ENCODE peak calls at places on chromosomes 1 and 21, in five cellular contexts. C, M, J, Q and U are unnamed samples.

GRCh38 chr21:37673801-37674575 is 242.3 kb downstream of the KCNJ6 start:
- DNase-seq in C (no peak), Q (no peak), M (no peak), J (no peak), U (no peak)

GRCh38 chr1:195899762-195900352 is 708.4 kb downstream of the KCNT2 start:
- DNase-seq in M (no peak), Q (no peak), J (no peak), C (peak), U (no peak)

GRCh38 chr1:39130297-39130696 is 74.2 kb upstream of the MACF1 start:
- DNase-seq in J (no peak), C (peak), Q (no peak), M (no peak), U (no peak)

GRCh38 chr21:45997205-45997494 is 15.6 kb downstream of the COL6A1 start:
- DNase-seq in M (no peak), J (no peak), C (no peak), Q (no peak), U (no peak)

GRCh38 chr1:227316941-227317540 is 1.3 kb downstream of the CDC42BPA start:
- DNase-seq in M (no peak), C (peak), J (peak), Q (peak), U (no peak)

GRCh38 chr1:209577346-209577745 is 6.2 kb upstream of the CAMK1G start:
- DNase-seq in C (peak), Q (no peak), J (no peak), M (no peak), U (no peak)

GRCh38 chr21:33007747-33008146 is 18.0 kb upstream of the OLIG2 start:
- DNase-seq in J (no peak), C (no peak), M (no peak), Q (peak), U (no peak)

GRCh38 chr1:157725214-157725577 is 24.6 kb upstream of the FCRL3 start:
- DNase-seq in M (peak), C (no peak), J (no peak), Q (peak), U (no peak)

GRCh38 chr1:212430416-212430815 is 2.3 kb upstream of the NENF start:
- DNase-seq in J (no peak), M (no peak), C (peak), Q (no peak), U (no peak)

GRCh38 chr1:10687782-10688408 is 108.6 kb downstream of the CASZ1 start:
- DNase-seq in J (peak), C (no peak), Q (peak), M (no peak), U (no peak)

GRCh38 chr1:225878282-225878681 is 3.9 kb downstream of the TMEM63A start:
- DNase-seq in C (no peak), J (no peak), M (no peak), Q (no peak), U (no peak)

GRCh38 chr1:77538956-77539509 is 143.4 kb downstream of the ZZZ3 start:
- DNase-seq in C (peak), Q (no peak), J (peak), M (no peak), U (no peak)

GRCh38 chr1:225700164-225700740 is 47.3 kb upstream of the ENAH start:
- DNase-seq in J (no peak), Q (no peak), M (no peak), C (peak), U (no peak)

GRCh38 chr1:4778056-4778455 is 123.6 kb downstream of the AJAP1 start:
- DNase-seq in Q (peak), J (peak), C (no peak), M (peak), U (no peak)

GRCh38 chr1:66752671-66753371 is 562 bp downstream of the DYNLT5 start:
- DNase-seq in M (no peak), C (no peak), J (no peak), Q (no peak), U (no peak)

GRCh38 chr1:1026599-1027413 is 6.9 kb downstream of the AGRN start:
- DNase-seq in J (no peak), Q (no peak), C (no peak), M (no peak), U (no peak)

GRCh38 chr1:91006113-91006908 is 15.5 kb downstream of the ZNF644 start:
- DNase-seq in C (no peak), J (no peak), M (no peak), Q (no peak), U (no peak)

GRCh38 chr1:20601123-20601825 is 12.4 kb downstream of the CDA start:
- DNase-seq in J (no peak), C (peak), M (peak), Q (no peak), U (no peak)

GRCh38 chr21:26437326-26438009 is 135.6 kb downstream of the CYYR1 start:
- DNase-seq in M (no peak), C (peak), Q (peak), J (no peak), U (no peak)

GRCh38 chr1:65050735-65051134 is 84.4 kb upstream of the JAK1 start:
- DNase-seq in Q (no peak), C (no peak), J (no peak), M (no peak), U (no peak)

GRCh38 chr1:85258536-85259117 is 835 bp downstream of the C1orf52 start:
- DNase-seq in J (no peak), Q (peak), M (peak), C (peak), U (no peak)

GRCh38 chr21:33870768-33871167 is 44.8 kb downstream of the ATP5PO start:
- DNase-seq in C (no peak), Q (no peak), J (no peak), M (no peak), U (no peak)

GRCh38 chr1:43121251-43121650 is 50.8 kb downstream of the EBNA1BP2 start:
- DNase-seq in J (no peak), C (no peak), Q (no peak), M (no peak), U (no peak)

GRCh38 chr1:172882385-172882784 is 168.4 kb downstream of the TNFSF18 start:
- DNase-seq in M (no peak), C (no peak), J (no peak), Q (no peak), U (no peak)

GRCh38 chr1:6421266-6421665 is 1.5 kb upstream of the HES2 start:
- DNase-seq in M (no peak), Q (no peak), C (peak), J (no peak), U (no peak)

GRCh38 chr1:182784556-182785171 is 4.9 kb upstream of the NPL start:
- DNase-seq in C (peak), M (peak), J (peak), Q (peak), U (no peak)

GRCh38 chr1:246159290-246160227 is 347.5 kb downstream of the SMYD3 start:
- DNase-seq in M (no peak), Q (no peak), J (no peak), C (no peak), U (no peak)

GRCh38 chr1:29677028-29678024 is 441.0 kb downstream of the PTPRU start:
- DNase-seq in Q (no peak), C (no peak), M (no peak), J (peak), U (no peak)

GRCh38 chr1:51312718-51313117 is 17.6 kb downstream of the TTC39A start:
- DNase-seq in M (no peak), Q (no peak), J (no peak), C (no peak), U (no peak)

GRCh38 chr1:16076871-16077250 is 3.4 kb upstream of the FAM131C start:
- DNase-seq in C (peak), J (no peak), Q (no peak), M (no peak), U (no peak)

GRCh38 chr1:94160811-94161210 is 39.9 kb upstream of the ABCA4 start:
- DNase-seq in Q (no peak), J (no peak), M (no peak), C (peak), U (no peak)

GRCh38 chr1:213268221-213268620 is 217.2 kb downstream of the RPS6KC1 start:
- DNase-seq in C (peak), M (no peak), J (no peak), Q (no peak), U (no peak)

DNA sequence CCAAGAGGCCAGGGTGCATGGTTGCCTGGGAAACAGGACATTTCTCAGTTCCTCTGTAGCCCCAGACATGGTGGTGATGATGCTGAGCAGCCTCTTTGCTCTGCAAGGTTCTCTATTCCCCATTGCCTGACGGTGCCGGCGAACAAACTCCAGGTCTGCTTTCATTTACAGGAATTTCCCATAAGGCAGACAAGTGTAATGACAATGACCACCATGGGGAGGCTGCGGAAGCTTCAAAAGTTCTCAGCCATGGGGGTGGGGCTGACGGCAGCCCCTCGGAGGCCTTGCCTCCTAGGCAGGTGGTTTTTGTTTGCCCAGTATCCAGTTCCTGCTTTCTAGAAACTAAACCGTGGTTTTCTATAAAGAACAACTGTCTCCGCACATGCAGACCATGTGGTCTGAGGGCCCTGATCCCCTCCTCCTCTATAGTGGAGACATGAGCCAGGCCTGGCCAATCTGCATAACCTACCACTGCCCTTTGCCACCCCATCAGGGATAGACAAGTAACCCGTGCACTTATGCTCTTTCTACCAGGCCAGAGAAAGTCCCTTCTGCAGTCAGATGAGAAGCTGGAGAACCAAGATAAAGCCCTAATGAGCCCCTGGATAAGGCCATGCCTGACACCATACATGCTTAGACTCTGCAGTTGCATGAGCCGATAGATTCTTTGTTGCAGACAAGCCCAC is 54.0 kb downstream of the LDLRAD2 start:
- DNase-seq in C (no peak), J (no peak), M (peak), Q (peak), U (peak)
- TF ChIP-seq CTCF in C (no peak), J (no peak), M (no peak), Q (no peak), U (no peak)

GRCh38 chr1:223355699-223356098 is 8.3 kb downstream of the SUSD4 start:
- DNase-seq in Q (no peak), M (no peak), J (no peak), C (no peak), U (no peak)
- H3K4me3 ChIP-seq in Q (no peak), M (no peak), J (no peak), C (no peak), U (no peak)

DNA sequence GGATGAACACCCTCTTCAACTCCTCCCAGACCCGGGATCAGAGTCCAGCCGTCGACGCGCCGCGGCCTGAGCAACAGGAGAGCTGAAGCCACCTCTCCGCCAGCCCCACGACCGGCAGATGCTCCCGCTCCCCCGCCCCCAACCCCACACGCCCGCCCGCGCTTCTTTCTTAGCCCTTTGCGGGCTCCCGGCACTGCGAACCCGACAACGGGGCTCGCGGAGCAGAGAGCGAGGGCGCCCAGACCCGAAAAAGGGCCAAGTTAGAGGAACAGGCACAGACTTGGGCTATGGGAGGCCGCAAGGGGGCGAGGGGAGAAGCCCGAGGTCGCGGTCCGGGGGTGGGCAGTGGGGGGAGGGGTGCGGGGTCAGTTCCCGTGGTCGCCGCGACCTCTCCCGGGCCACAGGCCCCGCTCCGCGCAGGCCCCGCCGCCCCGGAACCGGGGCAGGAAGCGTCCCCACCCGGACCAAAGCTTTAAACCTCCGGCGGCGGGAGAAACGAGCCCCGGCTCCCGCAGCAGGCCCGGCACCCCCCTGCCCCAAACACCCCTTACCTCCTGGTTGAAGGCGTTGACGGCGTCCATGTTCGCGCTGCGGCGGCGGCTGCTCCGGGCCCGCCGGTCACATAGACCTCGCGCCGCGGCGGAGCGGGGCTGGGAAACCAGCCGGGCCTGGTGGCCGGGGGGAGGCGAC is 661 bp downstream of the SCAF4 start:
- DNase-seq in C (peak), Q (peak), J (peak), M (peak), U (no peak)
- TF ChIP-seq CTCF in C (no peak), Q (peak), J (no peak), M (peak), U (peak)

DNA sequence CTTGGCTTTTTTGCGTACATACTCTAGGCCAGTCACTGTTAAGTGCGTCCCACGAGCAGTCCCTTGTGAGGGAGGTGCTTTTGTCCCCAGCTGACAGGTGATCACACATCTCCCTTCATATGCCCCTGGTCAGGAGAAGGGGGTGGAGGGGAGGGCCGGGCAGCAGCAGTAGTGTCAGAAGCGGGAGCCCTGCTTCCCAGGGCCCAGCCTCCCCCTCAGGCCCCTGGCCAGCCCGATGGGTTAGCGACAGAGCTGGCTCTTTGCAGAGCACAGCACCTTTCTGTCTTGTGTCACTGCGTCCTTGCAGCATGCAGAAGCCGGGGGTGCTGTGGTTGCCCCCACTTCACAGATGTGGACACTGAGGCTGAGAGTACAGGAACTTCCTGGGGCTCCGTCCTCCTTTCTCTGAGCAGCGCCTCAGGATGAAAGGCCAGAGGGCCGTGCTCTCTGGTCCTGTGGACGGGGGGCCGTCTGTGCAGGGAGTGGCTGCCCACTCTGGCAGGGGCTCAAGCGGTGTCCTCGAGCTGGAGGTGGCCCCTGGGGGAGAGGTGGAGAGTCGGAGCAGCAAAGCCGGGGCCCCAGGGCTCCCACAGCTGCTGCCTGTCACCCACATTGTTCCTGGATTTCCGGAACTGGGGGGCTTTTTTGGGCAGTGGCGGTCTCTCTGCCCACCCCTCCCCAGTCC is 5.9 kb downstream of the TMEM201 start:
- DNase-seq in J (no peak), Q (no peak), C (no peak), M (no peak), U (no peak)
- H3K4me3 ChIP-seq in J (no peak), Q (no peak), C (no peak), M (no peak), U (no peak)

DNA sequence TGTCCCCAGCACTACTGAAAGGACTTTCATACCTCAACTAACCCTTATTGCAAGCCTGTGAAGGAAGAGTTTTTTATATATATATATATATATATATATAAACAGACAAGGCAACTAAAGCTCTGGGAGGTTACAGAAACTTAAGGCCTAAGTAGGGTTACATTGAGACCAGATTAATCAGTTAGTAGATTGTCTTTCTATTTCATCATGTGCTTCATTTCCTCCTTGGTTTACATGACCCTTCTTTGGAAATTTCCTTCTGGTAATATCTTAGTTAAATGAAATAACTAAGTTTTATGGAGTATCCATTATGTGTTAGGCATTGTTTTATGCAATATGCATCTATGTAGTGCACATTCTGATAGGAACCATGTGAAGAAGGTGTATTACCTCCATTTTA is 112.6 kb downstream of the FGGY start:
- DNase-seq in Q (no peak), C (peak), M (no peak), J (no peak), U (no peak)
- TF ChIP-seq CTCF in Q (no peak), C (no peak), M (no peak), J (no peak), U (no peak)